ENCODE peak calls at places on chromosome 16, in seven cellular contexts. R, C, L, K, F, T and X are unnamed samples.

GRCh38 chr16:68275611-68276191 is 11.4 kb downstream of the SLC7A6 start:
- DNase-seq in R (no peak), C (peak; percentile 59), L (no peak), K (no peak), F (no peak), T (peak; percentile 85), X (peak; percentile 78)

GRCh38 chr16:48597563-48598392 is 12.2 kb downstream of the N4BP1 start:
- DNase-seq in R (no peak), C (no peak), L (no peak), K (no peak), F (no peak), T (no peak), X (no peak)

GRCh38 chr16:89801800-89802199 is 14.6 kb downstream of the FANCA start:
- DNase-seq in R (no peak), C (no peak), L (no peak), K (no peak), F (no peak), T (no peak), X (no peak)

GRCh38 chr16:26546573-26546972 is 520.2 kb upstream of the C16orf82 start:
- DNase-seq in R (no peak), C (no peak), L (no peak), K (no peak), F (no peak), T (no peak), X (no peak)

GRCh38 chr16:85891033-85891775 is 7.8 kb upstream of the IRF8 start:
- DNase-seq in R (no peak), C (no peak), L (no peak), K (no peak), F (no peak), T (no peak), X (no peak)

GRCh38 chr16:2712546-2712945 is 7.5 kb downstream of the PRSS27 start:
- DNase-seq in R (no peak), C (no peak), L (no peak), K (peak; percentile 46), F (no peak), T (no peak), X (no peak)

GRCh38 chr16:24944206-24944605 is 71.0 kb downstream of the ARHGAP17 start:
- DNase-seq in R (no peak), C (no peak), L (no peak), K (no peak), F (no peak), T (no peak), X (no peak)

GRCh38 chr16:55476625-55477533 is 2.1 kb upstream of the MMP2 start:
- DNase-seq in R (peak; percentile 67), C (no peak), L (no peak), K (peak; percentile 86), F (no peak), T (no peak), X (no peak)

GRCh38 chr16:11674818-11675560 is 6.7 kb downstream of the SNN start:
- DNase-seq in R (no peak), C (no peak), L (no peak), K (no peak), F (no peak), T (no peak), X (no peak)

GRCh38 chr16:88306860-88307545 is 75.8 kb upstream of the ZNF469 start:
- DNase-seq in R (peak; percentile 15), C (no peak), L (peak; percentile 64), K (no peak), F (no peak), T (no peak), X (no peak)

GRCh38 chr16:90031931-90032663 is 12.8 kb upstream of the DBNDD1 start:
- DNase-seq in R (no peak), C (no peak), L (no peak), K (no peak), F (no peak), T (no peak), X (no peak)

GRCh38 chr16:69566437-69567030 is 768 bp downstream of the NFAT5 start:
- DNase-seq in R (peak; percentile 56), C (peak; percentile 49), L (no peak), K (peak; percentile 86), F (no peak), T (peak; percentile 66), X (peak; percentile 82)